ENCODE peak calls at places on chromosomes 11 and 22, in six cellular contexts. M is NCI-H1417, S is glutamatergic neuron, A is H54, W is cardiac fibroblast, C is NCI-H2107. I is an unnamed sample.

GRCh38 chr11:31769241-31769640 is 41.9 kb downstream of the PAX6 start:
- DNase-seq in M (no peak), S (no peak), A (no peak), W (no peak), C (no peak), I (no peak)

GRCh38 chr22:44151661-44152060 is 29.1 kb upstream of the PARVG start:
- DNase-seq in M (no peak), S (no peak), A (peak), W (peak), C (no peak), I (no peak)

GRCh38 chr22:38817196-38817595 is 23.3 kb upstream of the DNAL4 start:
- DNase-seq in M (no peak), S (no peak), A (no peak), W (no peak), C (no peak), I (no peak)

GRCh38 chr22:39530692-39531331 is 1.7 kb downstream of the RPS19BP1 start:
- DNase-seq in M (peak), S (no peak), A (no peak), W (peak), C (no peak), I (no peak)

GRCh38 chr11:65559951-65560537 is 1.9 kb upstream of the LTBP3 start:
- DNase-seq in M (peak), S (no peak), A (peak), W (peak), C (no peak), I (no peak)

GRCh38 chr11:5611627-5612026 is 13.2 kb upstream of the TRIM34 start:
- DNase-seq in M (no peak), S (no peak), A (no peak), W (no peak), C (no peak), I (no peak)

GRCh38 chr11:2760196-2760871 is 60.5 kb upstream of the KCNQ1OT1 start:
- DNase-seq in M (no peak), S (no peak), A (no peak), W (no peak), C (no peak), I (no peak)

GRCh38 chr11:35796542-35796941 is 134.0 kb downstream of the TRIM44 start:
- DNase-seq in M (no peak), S (no peak), A (peak), W (peak), C (no peak), I (no peak)

GRCh38 chr11:116513894-116514293 is 258.9 kb downstream of the BUD13 start:
- DNase-seq in M (no peak), S (peak), A (no peak), W (peak), C (no peak), I (no peak)

GRCh38 chr11:9092846-9093778 is 1.7 kb upstream of the SCUBE2 start:
- DNase-seq in M (peak), S (no peak), A (no peak), W (peak), C (no peak), I (no peak)

I was measured in NCI-H1436.